ENCODE peak calls at places on chromosomes 7 and 10, in six cellular contexts. V, T, O, C, Z and B are unnamed samples.

GRCh38 chr7:131231381-131232220 is 96.1 kb upstream of the MKLN1 start:
- DNase-seq in V (peak; percentile 56), T (no peak), O (no peak), C (no peak), Z (peak; percentile 82), B (no peak)

GRCh38 chr10:112912441-112912911 is 37.6 kb upstream of the TCF7L2 start:
- DNase-seq in V (peak; percentile 70), T (no peak), O (peak; percentile 58), C (peak; percentile 34), Z (no peak), B (no peak)

GRCh38 chr7:80584778-80585177 is 53.7 kb upstream of the CD36 start:
- DNase-seq in V (peak; percentile 28), T (no peak), O (peak; percentile 29), C (no peak), Z (no peak), B (no peak)

GRCh38 chr7:77348371-77348813 is 67.8 kb downstream of the GSAP start:
- DNase-seq in V (no peak), T (no peak), O (no peak), C (no peak), Z (no peak), B (peak; percentile 42)

GRCh38 chr7:98569606-98570337 is 47.3 kb upstream of the NPTX2 start:
- DNase-seq in V (no peak), T (no peak), O (no peak), C (peak; percentile 22), Z (no peak), B (no peak)

GRCh38 chr7:20713792-20714191 is 72.9 kb downstream of the SP8 start:
- DNase-seq in V (no peak), T (no peak), O (no peak), C (no peak), Z (no peak), B (no peak)

GRCh38 chr10:131214521-131215244 is 96.8 kb downstream of the TCERG1L start:
- DNase-seq in V (no peak), T (no peak), O (no peak), C (no peak), Z (no peak), B (no peak)

GRCh38 chr7:55504093-55504859 is 68.0 kb downstream of the VOPP1 start:
- DNase-seq in V (no peak), T (no peak), O (no peak), C (no peak), Z (no peak), B (no peak)

GRCh38 chr7:82677493-82677892 is 233.9 kb upstream of the CACNA2D1 start:
- DNase-seq in V (no peak), T (no peak), O (no peak), C (no peak), Z (no peak), B (no peak)

GRCh38 chr10:3853016-3853415 is 68.0 kb upstream of the KLF6 start:
- DNase-seq in V (no peak), T (no peak), O (no peak), C (no peak), Z (no peak), B (no peak)

GRCh38 chr10:3850999-3851937 is 66.3 kb upstream of the KLF6 start:
- DNase-seq in V (peak; percentile 83), T (no peak), O (peak; percentile 66), C (no peak), Z (peak; percentile 72), B (no peak)

GRCh38 chr10:3853547-3853989 is 68.6 kb upstream of the KLF6 start:
- DNase-seq in V (no peak), T (no peak), O (no peak), C (no peak), Z (no peak), B (no peak)

GRCh38 chr10:3848768-3849643 is 64.0 kb upstream of the KLF6 start:
- DNase-seq in V (no peak), T (no peak), O (no peak), C (no peak), Z (no peak), B (no peak)

GRCh38 chr10:3852147-3852904 is 67.3 kb upstream of the KLF6 start:
- DNase-seq in V (peak; percentile 97), T (peak; percentile 17), O (peak; percentile 98), C (peak; percentile 85), Z (peak; percentile 88), B (no peak)
- TF ChIP-seq EP300 in V (peak; percentile 87), T (no peak), O (peak; percentile 23), C (peak; percentile 84), Z (peak; percentile 99), B (peak; percentile 93)

GRCh38 chr7:121302214-121302745 is 26.5 kb upstream of the WNT16 start:
- DNase-seq in V (no peak), T (no peak), O (no peak), C (no peak), Z (no peak), B (no peak)
- TF ChIP-seq RAD21 in V (no peak), T (no peak), O (no peak), C (no peak), Z (no peak), B (no peak)

GRCh38 chr10:83931669-83932068 is 207.6 kb upstream of the GHITM start:
- DNase-seq in V (no peak), T (no peak), O (no peak), C (no peak), Z (no peak), B (no peak)

GRCh38 chr10:83932245-83932644 is 207.1 kb upstream of the GHITM start:
- DNase-seq in V (no peak), T (no peak), O (no peak), C (no peak), Z (no peak), B (no peak)

GRCh38 chr10:83935911-83936310 is 203.4 kb upstream of the GHITM start:
- DNase-seq in V (no peak), T (no peak), O (no peak), C (no peak), Z (no peak), B (peak; percentile 74)

GRCh38 chr10:83935337-83935736 is 204.0 kb upstream of the GHITM start:
- DNase-seq in V (no peak), T (no peak), O (no peak), C (no peak), Z (no peak), B (no peak)

GRCh38 chr10:83934062-83934461 is 205.2 kb upstream of the GHITM start:
- DNase-seq in V (no peak), T (no peak), O (no peak), C (no peak), Z (no peak), B (no peak)
- TF ChIP-seq EP300 in V (no peak), T (no peak), O (no peak), C (no peak), Z (no peak), B (no peak)

DNA sequence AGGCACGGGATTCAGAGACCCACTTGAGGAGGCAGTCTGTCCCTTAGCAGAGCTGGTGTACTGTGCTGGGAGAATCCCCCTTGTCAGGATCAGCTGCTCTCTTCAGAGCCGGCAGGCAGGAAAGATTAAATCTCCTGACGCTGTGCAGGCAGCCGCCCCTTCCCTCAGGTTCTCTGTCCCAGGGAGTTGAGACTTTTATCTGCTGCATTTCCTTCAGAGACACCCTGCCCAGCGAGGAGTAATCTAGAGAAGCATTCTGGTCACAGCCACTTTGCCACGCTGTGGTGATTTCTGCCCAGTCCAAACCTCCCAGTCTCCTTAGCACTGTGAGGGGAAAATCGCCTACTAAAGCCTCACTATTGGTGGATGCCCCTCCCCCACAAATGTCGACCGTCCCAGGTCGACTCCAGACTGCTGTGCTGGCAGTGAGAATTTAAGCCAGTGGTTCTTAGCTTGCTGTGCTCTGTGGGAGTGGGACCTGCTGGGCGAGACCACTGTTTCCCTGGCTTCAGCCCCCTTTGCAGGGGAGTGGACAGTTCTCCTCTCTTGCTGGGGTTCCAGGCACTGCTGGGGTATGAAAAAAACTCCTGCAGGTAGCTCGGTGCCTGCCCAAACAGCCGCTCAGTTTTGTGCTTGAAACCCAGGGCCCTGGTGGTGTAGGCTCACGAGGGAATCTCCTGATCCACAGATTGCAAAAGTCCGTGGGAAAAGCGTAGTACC is 265.4 kb downstream of the ZWINT start:
- DNase-seq in V (no peak), T (no peak), O (no peak), C (no peak), Z (no peak), B (no peak)
- TF ChIP-seq RAD21 in V (no peak), T (no peak), O (no peak), C (no peak), Z (no peak), B (no peak)

DNA sequence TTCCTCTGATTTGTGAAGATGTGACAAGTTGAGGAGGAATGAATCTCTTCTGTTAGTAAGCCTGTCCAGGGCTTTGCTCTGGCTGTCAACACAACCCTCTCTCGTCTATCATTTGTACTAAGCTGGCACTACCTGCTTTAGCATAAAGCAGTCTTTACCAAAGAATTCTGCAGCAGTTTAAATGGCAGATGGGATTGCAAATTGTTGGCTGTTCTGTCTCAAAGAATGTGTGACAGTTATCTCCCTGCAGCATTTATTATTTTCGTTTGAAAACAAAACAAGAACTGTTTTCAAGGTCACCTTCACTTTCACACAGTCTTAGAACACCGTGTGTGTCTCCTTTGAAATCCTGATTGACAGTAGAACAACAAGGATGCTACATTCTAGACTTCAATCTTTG is 4.8 kb upstream of the LAMB1 start:
- DNase-seq in V (no peak), T (no peak), O (no peak), C (no peak), Z (no peak), B (peak; percentile 31)
- TF ChIP-seq EP300 in V (no peak), T (no peak), O (no peak), C (no peak), Z (no peak), B (peak; percentile 63)

DNA sequence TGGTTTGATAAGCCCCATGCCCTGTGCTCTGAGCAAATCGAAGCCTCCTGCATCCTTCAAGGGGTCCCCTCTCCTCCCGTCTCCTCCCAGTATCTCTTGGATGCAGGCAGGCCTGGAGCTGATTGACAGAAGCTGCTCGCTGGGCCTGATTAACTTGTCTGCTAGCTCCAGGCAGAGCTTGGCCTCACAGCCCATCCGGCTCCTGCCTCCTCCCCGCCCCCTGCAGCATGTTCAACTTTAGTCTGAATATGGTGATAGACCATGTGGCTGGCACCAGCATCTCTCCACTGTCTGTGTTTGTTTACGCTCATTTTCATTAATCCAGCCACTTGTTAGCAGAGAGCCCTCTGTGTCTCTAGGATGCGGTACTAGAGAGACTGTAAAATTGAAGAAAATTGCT is 432.2 kb downstream of the DPP6 start:
- DNase-seq in V (no peak), T (no peak), O (no peak), C (peak; percentile 16), Z (no peak), B (peak; percentile 82)
- TF ChIP-seq RAD21 in V (no peak), T (peak; percentile 12), O (no peak), C (no peak), Z (no peak), B (no peak)

DNA sequence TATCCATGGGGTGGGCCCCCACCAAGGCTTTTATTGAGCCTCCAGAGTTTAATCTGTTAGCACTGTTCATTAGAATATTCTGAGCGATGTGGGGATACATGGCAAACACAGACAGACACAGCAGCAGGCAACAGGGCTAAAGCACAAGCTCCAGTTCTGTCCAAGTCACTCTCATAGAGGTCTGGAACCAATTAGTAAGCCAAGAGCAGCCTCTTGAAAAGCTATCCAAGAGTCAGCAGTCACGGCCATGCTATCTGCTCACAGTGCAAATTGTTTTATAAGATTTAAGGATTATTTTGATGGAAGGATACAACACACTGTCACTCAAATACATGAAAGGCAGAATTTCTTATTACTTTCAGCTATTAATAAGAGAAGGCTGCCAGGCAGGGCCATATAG is 86.4 kb upstream of the DGKB start:
- DNase-seq in V (no peak), T (no peak), O (no peak), C (no peak), Z (no peak), B (peak; percentile 44)
- TF ChIP-seq EP300 in V (no peak), T (no peak), O (no peak), C (no peak), Z (no peak), B (no peak)